ENCODE peak calls at places on chromosomes 6 and 20, in eight cellular contexts. One of them, this sample, is unnamed.

GRCh38 chr6:107657755-107658461 is 166.2 kb downstream of the SCML4 start:
- DNase-seq in prostate gland: no peak
- DNase-seq in A549: no peak
- DNase-seq in HFFc6: peak
- DNase-seq in body of pancreas: no peak
- DNase-seq in astrocyte of the spinal cord: peak
- DNase-seq in RWPE1: no peak
- DNase-seq in WTC11: no peak
- DNase-seq in this sample: no peak

GRCh38 chr20:19820520-19821211 is 62.6 kb downstream of the RIN2 start:
- DNase-seq in prostate gland: no peak
- DNase-seq in A549: no peak
- DNase-seq in RWPE1: no peak
- DNase-seq in WTC11: no peak
- DNase-seq in astrocyte of the spinal cord: no peak
- DNase-seq in body of pancreas: no peak
- DNase-seq in HFFc6: no peak
- DNase-seq in this sample: no peak

GRCh38 chr6:143451531-143451930 is 926 bp downstream of the PEX3 start:
- DNase-seq in astrocyte of the spinal cord: no peak
- DNase-seq in HFFc6: peak
- DNase-seq in body of pancreas: no peak
- DNase-seq in RWPE1: no peak
- DNase-seq in A549: no peak
- DNase-seq in WTC11: no peak
- DNase-seq in prostate gland: no peak
- DNase-seq in this sample: no peak

GRCh38 chr6:133951881-133952814 is 876 bp upstream of the TBPL1 start:
- DNase-seq in body of pancreas: peak
- DNase-seq in HFFc6: peak
- DNase-seq in prostate gland: peak
- DNase-seq in astrocyte of the spinal cord: peak
- DNase-seq in WTC11: peak
- DNase-seq in RWPE1: peak
- DNase-seq in A549: peak
- DNase-seq in this sample: peak

GRCh38 chr20:61449916-61450315 is 197.9 kb downstream of the CDH4 start:
- DNase-seq in HFFc6: no peak
- DNase-seq in prostate gland: no peak
- DNase-seq in RWPE1: no peak
- DNase-seq in body of pancreas: no peak
- DNase-seq in WTC11: no peak
- DNase-seq in astrocyte of the spinal cord: no peak
- DNase-seq in A549: no peak
- DNase-seq in this sample: no peak

GRCh38 chr20:9185511-9185910 is 116.6 kb downstream of the PLCB4 start:
- DNase-seq in body of pancreas: no peak
- DNase-seq in RWPE1: no peak
- DNase-seq in astrocyte of the spinal cord: peak
- DNase-seq in WTC11: no peak
- DNase-seq in prostate gland: no peak
- DNase-seq in HFFc6: peak
- DNase-seq in A549: no peak
- DNase-seq in this sample: no peak

GRCh38 chr20:41118632-41119031 is 18.7 kb upstream of the PLCG1 start:
- DNase-seq in WTC11: no peak
- DNase-seq in A549: no peak
- DNase-seq in RWPE1: no peak
- DNase-seq in prostate gland: no peak
- DNase-seq in astrocyte of the spinal cord: no peak
- DNase-seq in body of pancreas: no peak
- DNase-seq in HFFc6: no peak
- DNase-seq in this sample: no peak

GRCh38 chr20:54995021-54995420 is 519.6 kb downstream of the DOK5 start:
- DNase-seq in prostate gland: no peak
- DNase-seq in A549: no peak
- DNase-seq in RWPE1: no peak
- DNase-seq in HFFc6: no peak
- DNase-seq in WTC11: no peak
- DNase-seq in body of pancreas: no peak
- DNase-seq in astrocyte of the spinal cord: no peak
- DNase-seq in this sample: no peak

GRCh38 chr6:113476937-113477839 is 380.0 kb upstream of the MARCKS start:
- DNase-seq in astrocyte of the spinal cord: no peak
- DNase-seq in HFFc6: peak
- DNase-seq in WTC11: no peak
- DNase-seq in A549: no peak
- DNase-seq in RWPE1: no peak
- DNase-seq in prostate gland: no peak
- DNase-seq in body of pancreas: no peak
- DNase-seq in this sample: no peak

GRCh38 chr6:30013296-30013922 is 47.7 kb upstream of the POLR1H start:
- DNase-seq in prostate gland: no peak
- DNase-seq in HFFc6: no peak
- DNase-seq in RWPE1: peak
- DNase-seq in WTC11: peak
- DNase-seq in A549: peak
- DNase-seq in body of pancreas: no peak
- DNase-seq in astrocyte of the spinal cord: no peak
- DNase-seq in this sample: no peak

GRCh38 chr6:3748726-3749389 is 2.7 kb downstream of the PXDC1 start:
- DNase-seq in prostate gland: no peak
- DNase-seq in WTC11: no peak
- DNase-seq in HFFc6: no peak
- DNase-seq in body of pancreas: no peak
- DNase-seq in RWPE1: no peak
- DNase-seq in A549: no peak
- DNase-seq in astrocyte of the spinal cord: no peak
- DNase-seq in this sample: no peak

GRCh38 chr6:16106991-16107787 is 21.7 kb upstream of the MYLIP start:
- DNase-seq in A549: no peak
- DNase-seq in body of pancreas: no peak
- DNase-seq in WTC11: no peak
- DNase-seq in HFFc6: no peak
- DNase-seq in astrocyte of the spinal cord: no peak
- DNase-seq in prostate gland: no peak
- DNase-seq in RWPE1: no peak
- DNase-seq in this sample: no peak

GRCh38 chr20:34747479-34747878 is 43.3 kb downstream of the TP53INP2 start:
- DNase-seq in RWPE1: no peak
- DNase-seq in WTC11: no peak
- DNase-seq in HFFc6: no peak
- DNase-seq in body of pancreas: no peak
- DNase-seq in prostate gland: no peak
- DNase-seq in astrocyte of the spinal cord: no peak
- DNase-seq in A549: no peak
- DNase-seq in this sample: no peak

GRCh38 chr6:43738877-43739641 is 31.0 kb upstream of the VEGFA start:
- DNase-seq in prostate gland: no peak
- DNase-seq in body of pancreas: no peak
- DNase-seq in HFFc6: no peak
- DNase-seq in A549: no peak
- DNase-seq in RWPE1: peak
- DNase-seq in WTC11: no peak
- DNase-seq in astrocyte of the spinal cord: no peak
- DNase-seq in this sample: peak

GRCh38 chr6:148491638-148492210 is 149.1 kb downstream of the SASH1 start:
- DNase-seq in HFFc6: peak
- DNase-seq in WTC11: no peak
- DNase-seq in RWPE1: no peak
- DNase-seq in prostate gland: no peak
- DNase-seq in A549: no peak
- DNase-seq in astrocyte of the spinal cord: peak
- DNase-seq in body of pancreas: no peak
- DNase-seq in this sample: no peak

GRCh38 chr6:141848029-141848890 is 284.5 kb upstream of the GJE1 start:
- DNase-seq in astrocyte of the spinal cord: peak
- DNase-seq in body of pancreas: no peak
- DNase-seq in A549: no peak
- DNase-seq in RWPE1: no peak
- DNase-seq in HFFc6: no peak
- DNase-seq in WTC11: no peak
- DNase-seq in prostate gland: no peak
- DNase-seq in this sample: no peak

GRCh38 chr20:59747671-59748515 is 143.6 kb downstream of the PHACTR3 start:
- DNase-seq in prostate gland: no peak
- DNase-seq in WTC11: no peak
- DNase-seq in A549: no peak
- DNase-seq in body of pancreas: no peak
- DNase-seq in astrocyte of the spinal cord: no peak
- DNase-seq in RWPE1: no peak
- DNase-seq in HFFc6: no peak
- DNase-seq in this sample: no peak
- TF ChIP-seq CTCF in prostate gland: no peak
- TF ChIP-seq CTCF in WTC11: no peak
- TF ChIP-seq CTCF in A549: no peak
- TF ChIP-seq CTCF in body of pancreas: no peak
- TF ChIP-seq CTCF in astrocyte of the spinal cord: no peak
- TF ChIP-seq CTCF in RWPE1: no peak
- TF ChIP-seq CTCF in HFFc6: no peak
- TF ChIP-seq CTCF in this sample: no peak

DNA sequence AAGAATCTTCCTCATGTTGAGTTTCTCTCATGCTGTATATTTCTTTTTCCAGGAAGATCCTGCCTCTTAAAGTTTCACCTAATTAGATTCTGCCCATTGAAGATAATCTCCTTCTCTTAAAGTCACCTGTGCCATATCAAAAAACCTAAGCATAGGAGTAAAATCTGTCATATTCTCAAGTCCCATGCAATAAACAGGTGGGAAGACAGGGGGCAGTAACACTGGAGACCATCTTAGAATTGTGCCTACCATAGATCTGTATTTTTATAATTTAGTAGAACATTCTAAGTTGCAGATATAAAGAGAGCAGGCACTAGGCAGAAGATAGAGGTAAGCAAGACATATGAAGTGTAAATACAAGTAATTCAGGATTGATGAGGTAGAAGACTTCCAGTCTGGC is 763.5 kb upstream of the MANEA start:
- DNase-seq in prostate gland: no peak
- DNase-seq in body of pancreas: no peak
- DNase-seq in RWPE1: no peak
- DNase-seq in WTC11: no peak
- DNase-seq in HFFc6: no peak
- DNase-seq in astrocyte of the spinal cord: no peak
- DNase-seq in A549: no peak
- DNase-seq in this sample: no peak
- TF ChIP-seq CTCF in prostate gland: no peak
- TF ChIP-seq CTCF in body of pancreas: no peak
- TF ChIP-seq CTCF in RWPE1: no peak
- TF ChIP-seq CTCF in WTC11: peak
- TF ChIP-seq CTCF in HFFc6: peak
- TF ChIP-seq CTCF in astrocyte of the spinal cord: no peak
- TF ChIP-seq CTCF in A549: no peak
- TF ChIP-seq CTCF in this sample: no peak

GRCh38 chr6:106611030-106611429 is 18.3 kb downstream of the RTN4IP1 start:
- DNase-seq in RWPE1: no peak
- DNase-seq in astrocyte of the spinal cord: no peak
- DNase-seq in HFFc6: no peak
- DNase-seq in A549: no peak
- DNase-seq in body of pancreas: no peak
- DNase-seq in WTC11: no peak
- DNase-seq in prostate gland: no peak
- DNase-seq in this sample: no peak

GRCh38 chr6:106613590-106613989 is 15.7 kb downstream of the RTN4IP1 start:
- DNase-seq in body of pancreas: no peak
- DNase-seq in prostate gland: no peak
- DNase-seq in A549: no peak
- DNase-seq in HFFc6: no peak
- DNase-seq in astrocyte of the spinal cord: no peak
- DNase-seq in RWPE1: no peak
- DNase-seq in WTC11: no peak
- DNase-seq in this sample: no peak

GRCh38 chr6:106612956-106613516 is 16.3 kb downstream of the RTN4IP1 start:
- DNase-seq in astrocyte of the spinal cord: no peak
- DNase-seq in body of pancreas: no peak
- DNase-seq in HFFc6: no peak
- DNase-seq in prostate gland: no peak
- DNase-seq in RWPE1: no peak
- DNase-seq in WTC11: no peak
- DNase-seq in A549: no peak
- DNase-seq in this sample: no peak

GRCh38 chr6:106609699-106610098 is 19.6 kb downstream of the RTN4IP1 start:
- DNase-seq in RWPE1: no peak
- DNase-seq in WTC11: peak
- DNase-seq in body of pancreas: peak
- DNase-seq in astrocyte of the spinal cord: peak
- DNase-seq in HFFc6: no peak
- DNase-seq in A549: no peak
- DNase-seq in prostate gland: no peak
- DNase-seq in this sample: peak

DNA sequence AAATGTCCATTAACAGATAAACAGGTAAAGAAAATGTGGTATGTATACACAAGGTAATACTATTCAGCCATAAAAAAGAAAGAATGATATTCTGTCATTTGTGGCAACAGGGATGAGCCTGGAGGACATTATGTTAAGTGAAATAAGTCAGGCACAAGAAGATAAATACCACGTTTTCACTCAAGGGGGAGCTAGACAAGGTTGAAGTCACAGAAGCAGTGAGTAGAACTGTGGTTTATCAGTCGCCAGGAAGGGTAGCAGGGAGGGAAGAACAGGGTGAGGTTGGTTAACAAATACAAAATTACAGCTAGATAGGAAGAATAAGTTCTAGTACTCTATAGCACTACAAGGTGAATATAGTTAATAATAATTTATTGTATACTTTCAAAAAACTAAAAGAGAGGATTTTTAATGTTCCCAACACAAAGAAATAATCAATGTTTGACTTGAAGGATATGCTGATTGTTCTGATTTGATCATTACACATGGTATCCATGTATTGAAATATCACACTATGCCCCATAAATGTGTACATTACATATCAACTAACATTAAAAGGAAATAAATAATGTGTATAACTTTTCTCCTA is 21.1 kb downstream of the RTN4IP1 start:
- DNase-seq in RWPE1: peak
- DNase-seq in astrocyte of the spinal cord: peak
- DNase-seq in A549: peak
- DNase-seq in WTC11: no peak
- DNase-seq in body of pancreas: peak
- DNase-seq in prostate gland: peak
- DNase-seq in HFFc6: peak
- DNase-seq in this sample: peak
- TF ChIP-seq CTCF in RWPE1: peak
- TF ChIP-seq CTCF in astrocyte of the spinal cord: peak
- TF ChIP-seq CTCF in A549: peak
- TF ChIP-seq CTCF in WTC11: peak
- TF ChIP-seq CTCF in body of pancreas: peak
- TF ChIP-seq CTCF in prostate gland: peak
- TF ChIP-seq CTCF in HFFc6: peak
- TF ChIP-seq CTCF in this sample: peak

GRCh38 chr6:131694832-131695426 is 6.3 kb downstream of the OR2A4 start:
- DNase-seq in WTC11: peak
- DNase-seq in astrocyte of the spinal cord: peak
- DNase-seq in prostate gland: peak
- DNase-seq in A549: peak
- DNase-seq in HFFc6: peak
- DNase-seq in RWPE1: peak
- DNase-seq in body of pancreas: peak
- DNase-seq in this sample: peak
- TF ChIP-seq CTCF in WTC11: peak
- TF ChIP-seq CTCF in astrocyte of the spinal cord: peak
- TF ChIP-seq CTCF in prostate gland: peak
- TF ChIP-seq CTCF in A549: peak
- TF ChIP-seq CTCF in HFFc6: peak
- TF ChIP-seq CTCF in RWPE1: peak
- TF ChIP-seq CTCF in body of pancreas: peak
- TF ChIP-seq CTCF in this sample: peak

This sample was measured in Calu3.